ENCODE peak calls at places on chromosomes 3 and 15, in four cellular contexts. G, O, S and N are unnamed samples.

GRCh38 chr3:196322-197153 is at the start of gene CHL1:
- DNase-seq in G (peak), O (peak), S (no peak), N (no peak)

GRCh38 chr15:69595009-69595825 is 142.6 kb downstream of the RPLP1 start:
- DNase-seq in G (no peak), O (peak), S (no peak), N (no peak)

GRCh38 chr3:65524544-65525070 is 514.1 kb downstream of the MAGI1 start:
- DNase-seq in G (no peak), O (no peak), S (no peak), N (no peak)

GRCh38 chr3:16883057-16883725 is 1.6 kb upstream of the PLCL2 start:
- DNase-seq in G (no peak), O (no peak), S (no peak), N (no peak)

GRCh38 chr15:80467311-80467714 is 63.1 kb downstream of the ARNT2 start:
- DNase-seq in G (no peak), O (peak), S (no peak), N (no peak)

GRCh38 chr3:148723591-148723990 is 25.9 kb downstream of the AGTR1 start:
- DNase-seq in G (no peak), O (no peak), S (no peak), N (no peak)

GRCh38 chr15:82966671-82967071 is 14.2 kb upstream of the HOMER2 start:
- DNase-seq in G (no peak), O (no peak), S (peak), N (peak)

GRCh38 chr15:73127302-73127936 is 75.2 kb downstream of the NEO1 start:
- DNase-seq in G (peak), O (peak), S (no peak), N (peak)

GRCh38 chr3:27724459-27725197 is 2.5 kb upstream of the EOMES start:
- DNase-seq in G (no peak), O (peak), S (no peak), N (no peak)

GRCh38 chr3:120908803-120909601 is 997 bp downstream of the STXBP5L start:
- DNase-seq in G (no peak), O (no peak), S (peak), N (no peak)

GRCh38 chr3:156553705-156554356 is 1.1 kb downstream of the SSR3 start:
- DNase-seq in G (no peak), O (no peak), S (no peak), N (peak)

GRCh38 chr3:127037971-127038446 is 55.1 kb downstream of the PLXNA1 start:
- DNase-seq in G (no peak), O (no peak), S (no peak), N (no peak)